ENCODE peak calls at places on chromosomes 16 and 17, in nine cellular contexts. One of them, this sample, is unnamed.

GRCh38 chr17:20896153-20896649 is 146.6 kb downstream of the USP22 start:
- DNase-seq in activated T-helper 9 cell treated with anti-CD3 and anti-CD28 coated beads, Interleukin-2, amount 50 U/mL, for 16 hours: no peak
- DNase-seq in AG09319: no peak
- DNase-seq in tibial artery: no peak
- DNase-seq in posterior vena cava: peak
- DNase-seq in caudate nucleus: no peak
- DNase-seq in T1000: no peak
- DNase-seq in left cardiac atrium: peak
- DNase-seq in mucosa of descending colon: peak
- DNase-seq in this sample: peak

GRCh38 chr17:74566132-74566753 is 1.1 kb downstream of the CD300H start:
- DNase-seq in activated T-helper 9 cell treated with anti-CD3 and anti-CD28 coated beads, Interleukin-2, amount 50 U/mL, for 16 hours: no peak
- DNase-seq in AG09319: no peak
- DNase-seq in tibial artery: no peak
- DNase-seq in posterior vena cava: no peak
- DNase-seq in caudate nucleus: peak
- DNase-seq in T1000: no peak
- DNase-seq in left cardiac atrium: peak
- DNase-seq in mucosa of descending colon: peak
- DNase-seq in this sample: peak

GRCh38 chr17:39027037-39027436 is 59.8 kb upstream of the FBXO47 start:
- DNase-seq in activated T-helper 9 cell treated with anti-CD3 and anti-CD28 coated beads, Interleukin-2, amount 50 U/mL, for 16 hours: no peak
- DNase-seq in AG09319: no peak
- DNase-seq in tibial artery: peak
- DNase-seq in posterior vena cava: peak
- DNase-seq in caudate nucleus: no peak
- DNase-seq in T1000: no peak
- DNase-seq in left cardiac atrium: peak
- DNase-seq in mucosa of descending colon: peak
- DNase-seq in this sample: peak

GRCh38 chr17:28763804-28764266 is 20.0 kb downstream of the TRAF4 start:
- DNase-seq in activated T-helper 9 cell treated with anti-CD3 and anti-CD28 coated beads, Interleukin-2, amount 50 U/mL, for 16 hours: peak
- DNase-seq in AG09319: no peak
- DNase-seq in tibial artery: peak
- DNase-seq in posterior vena cava: peak
- DNase-seq in caudate nucleus: peak
- DNase-seq in T1000: peak
- DNase-seq in left cardiac atrium: peak
- DNase-seq in mucosa of descending colon: no peak
- DNase-seq in this sample: no peak

GRCh38 chr16:81680444-81681263 is 98.4 kb upstream of the PLCG2 start:
- DNase-seq in activated T-helper 9 cell treated with anti-CD3 and anti-CD28 coated beads, Interleukin-2, amount 50 U/mL, for 16 hours: no peak
- DNase-seq in AG09319: no peak
- DNase-seq in tibial artery: no peak
- DNase-seq in posterior vena cava: no peak
- DNase-seq in caudate nucleus: no peak
- DNase-seq in T1000: no peak
- DNase-seq in left cardiac atrium: no peak
- DNase-seq in mucosa of descending colon: no peak
- DNase-seq in this sample: no peak

GRCh38 chr17:69084911-69085310 is 24.2 kb upstream of the ABCA9 start:
- DNase-seq in activated T-helper 9 cell treated with anti-CD3 and anti-CD28 coated beads, Interleukin-2, amount 50 U/mL, for 16 hours: no peak
- DNase-seq in AG09319: no peak
- DNase-seq in tibial artery: no peak
- DNase-seq in posterior vena cava: no peak
- DNase-seq in caudate nucleus: no peak
- DNase-seq in T1000: no peak
- DNase-seq in left cardiac atrium: no peak
- DNase-seq in mucosa of descending colon: no peak
- DNase-seq in this sample: no peak

GRCh38 chr16:70746040-70746707 is 54.8 kb downstream of the VAC14 start:
- DNase-seq in activated T-helper 9 cell treated with anti-CD3 and anti-CD28 coated beads, Interleukin-2, amount 50 U/mL, for 16 hours: no peak
- DNase-seq in AG09319: peak
- DNase-seq in tibial artery: peak
- DNase-seq in posterior vena cava: peak
- DNase-seq in caudate nucleus: no peak
- DNase-seq in T1000: peak
- DNase-seq in left cardiac atrium: peak
- DNase-seq in mucosa of descending colon: peak
- DNase-seq in this sample: peak

GRCh38 chr17:40306395-40306794 is 2.6 kb upstream of the RARA start:
- DNase-seq in activated T-helper 9 cell treated with anti-CD3 and anti-CD28 coated beads, Interleukin-2, amount 50 U/mL, for 16 hours: no peak
- DNase-seq in AG09319: no peak
- DNase-seq in tibial artery: no peak
- DNase-seq in posterior vena cava: no peak
- DNase-seq in caudate nucleus: no peak
- DNase-seq in T1000: no peak
- DNase-seq in left cardiac atrium: no peak
- DNase-seq in mucosa of descending colon: no peak
- DNase-seq in this sample: no peak

GRCh38 chr17:61285483-61286320 is 113.9 kb upstream of the TBX2 start:
- DNase-seq in activated T-helper 9 cell treated with anti-CD3 and anti-CD28 coated beads, Interleukin-2, amount 50 U/mL, for 16 hours: no peak
- DNase-seq in AG09319: no peak
- DNase-seq in tibial artery: no peak
- DNase-seq in posterior vena cava: no peak
- DNase-seq in caudate nucleus: no peak
- DNase-seq in T1000: peak
- DNase-seq in left cardiac atrium: peak
- DNase-seq in mucosa of descending colon: no peak
- DNase-seq in this sample: peak

GRCh38 chr17:50108556-50108955 is 13.4 kb downstream of the PDK2 start:
- DNase-seq in activated T-helper 9 cell treated with anti-CD3 and anti-CD28 coated beads, Interleukin-2, amount 50 U/mL, for 16 hours: no peak
- DNase-seq in AG09319: no peak
- DNase-seq in tibial artery: no peak
- DNase-seq in posterior vena cava: no peak
- DNase-seq in caudate nucleus: peak
- DNase-seq in T1000: no peak
- DNase-seq in left cardiac atrium: no peak
- DNase-seq in mucosa of descending colon: no peak
- DNase-seq in this sample: no peak

GRCh38 chr16:89009343-89010209 is 32.6 kb upstream of the CBFA2T3 start:
- DNase-seq in activated T-helper 9 cell treated with anti-CD3 and anti-CD28 coated beads, Interleukin-2, amount 50 U/mL, for 16 hours: no peak
- DNase-seq in AG09319: no peak
- DNase-seq in tibial artery: peak
- DNase-seq in posterior vena cava: peak
- DNase-seq in caudate nucleus: no peak
- DNase-seq in T1000: no peak
- DNase-seq in left cardiac atrium: peak
- DNase-seq in mucosa of descending colon: peak
- DNase-seq in this sample: no peak

GRCh38 chr16:85180047-85180878 is 68.0 kb upstream of the CIBAR2 start:
- DNase-seq in activated T-helper 9 cell treated with anti-CD3 and anti-CD28 coated beads, Interleukin-2, amount 50 U/mL, for 16 hours: no peak
- DNase-seq in AG09319: no peak
- DNase-seq in tibial artery: no peak
- DNase-seq in posterior vena cava: no peak
- DNase-seq in caudate nucleus: no peak
- DNase-seq in T1000: no peak
- DNase-seq in left cardiac atrium: no peak
- DNase-seq in mucosa of descending colon: no peak
- DNase-seq in this sample: no peak

GRCh38 chr17:15298176-15298575 is 33.0 kb upstream of the PMP22 start:
- DNase-seq in activated T-helper 9 cell treated with anti-CD3 and anti-CD28 coated beads, Interleukin-2, amount 50 U/mL, for 16 hours: no peak
- DNase-seq in AG09319: no peak
- DNase-seq in tibial artery: no peak
- DNase-seq in posterior vena cava: no peak
- DNase-seq in caudate nucleus: no peak
- DNase-seq in T1000: no peak
- DNase-seq in left cardiac atrium: no peak
- DNase-seq in mucosa of descending colon: no peak
- DNase-seq in this sample: no peak

GRCh38 chr16:11470676-11471415 is 115.9 kb downstream of the LITAF start:
- DNase-seq in activated T-helper 9 cell treated with anti-CD3 and anti-CD28 coated beads, Interleukin-2, amount 50 U/mL, for 16 hours: no peak
- DNase-seq in AG09319: no peak
- DNase-seq in tibial artery: peak
- DNase-seq in posterior vena cava: peak
- DNase-seq in caudate nucleus: no peak
- DNase-seq in T1000: no peak
- DNase-seq in left cardiac atrium: no peak
- DNase-seq in mucosa of descending colon: no peak
- DNase-seq in this sample: no peak

GRCh38 chr17:6712854-6713129 is 377 bp downstream of the SLC13A5 start:
- DNase-seq in activated T-helper 9 cell treated with anti-CD3 and anti-CD28 coated beads, Interleukin-2, amount 50 U/mL, for 16 hours: no peak
- DNase-seq in AG09319: no peak
- DNase-seq in tibial artery: no peak
- DNase-seq in posterior vena cava: peak
- DNase-seq in caudate nucleus: no peak
- DNase-seq in T1000: no peak
- DNase-seq in left cardiac atrium: no peak
- DNase-seq in mucosa of descending colon: no peak
- DNase-seq in this sample: no peak

GRCh38 chr17:55496094-55496881 is 15.0 kb downstream of the SMIM36 start:
- DNase-seq in activated T-helper 9 cell treated with anti-CD3 and anti-CD28 coated beads, Interleukin-2, amount 50 U/mL, for 16 hours: no peak
- DNase-seq in AG09319: no peak
- DNase-seq in tibial artery: no peak
- DNase-seq in posterior vena cava: no peak
- DNase-seq in caudate nucleus: no peak
- DNase-seq in T1000: no peak
- DNase-seq in left cardiac atrium: peak
- DNase-seq in mucosa of descending colon: peak
- DNase-seq in this sample: peak

GRCh38 chr17:31733326-31733725 is 125.7 kb downstream of the COPRS start:
- DNase-seq in activated T-helper 9 cell treated with anti-CD3 and anti-CD28 coated beads, Interleukin-2, amount 50 U/mL, for 16 hours: no peak
- DNase-seq in AG09319: no peak
- DNase-seq in tibial artery: no peak
- DNase-seq in posterior vena cava: no peak
- DNase-seq in caudate nucleus: no peak
- DNase-seq in T1000: no peak
- DNase-seq in left cardiac atrium: no peak
- DNase-seq in mucosa of descending colon: no peak
- DNase-seq in this sample: no peak

GRCh38 chr17:15279011-15279477 is 13.9 kb upstream of the PMP22 start:
- DNase-seq in activated T-helper 9 cell treated with anti-CD3 and anti-CD28 coated beads, Interleukin-2, amount 50 U/mL, for 16 hours: no peak
- DNase-seq in AG09319: no peak
- DNase-seq in tibial artery: no peak
- DNase-seq in posterior vena cava: no peak
- DNase-seq in caudate nucleus: no peak
- DNase-seq in T1000: peak
- DNase-seq in left cardiac atrium: no peak
- DNase-seq in mucosa of descending colon: no peak
- DNase-seq in this sample: no peak

GRCh38 chr16:5188318-5189025 is 90.9 kb upstream of the EEF2KMT start:
- DNase-seq in activated T-helper 9 cell treated with anti-CD3 and anti-CD28 coated beads, Interleukin-2, amount 50 U/mL, for 16 hours: no peak
- DNase-seq in AG09319: no peak
- DNase-seq in tibial artery: no peak
- DNase-seq in posterior vena cava: no peak
- DNase-seq in caudate nucleus: no peak
- DNase-seq in T1000: no peak
- DNase-seq in left cardiac atrium: no peak
- DNase-seq in mucosa of descending colon: no peak
- DNase-seq in this sample: no peak

GRCh38 chr17:42116705-42117396 is 4.3 kb downstream of the KAT2A start:
- DNase-seq in activated T-helper 9 cell treated with anti-CD3 and anti-CD28 coated beads, Interleukin-2, amount 50 U/mL, for 16 hours: peak
- DNase-seq in AG09319: peak
- DNase-seq in tibial artery: peak
- DNase-seq in posterior vena cava: peak
- DNase-seq in caudate nucleus: peak
- DNase-seq in T1000: peak
- DNase-seq in left cardiac atrium: peak
- DNase-seq in mucosa of descending colon: peak
- DNase-seq in this sample: peak

GRCh38 chr17:17142556-17142955 is 63.6 kb downstream of the PLD6 start:
- DNase-seq in activated T-helper 9 cell treated with anti-CD3 and anti-CD28 coated beads, Interleukin-2, amount 50 U/mL, for 16 hours: no peak
- DNase-seq in AG09319: no peak
- DNase-seq in tibial artery: no peak
- DNase-seq in posterior vena cava: no peak
- DNase-seq in caudate nucleus: no peak
- DNase-seq in T1000: no peak
- DNase-seq in left cardiac atrium: no peak
- DNase-seq in mucosa of descending colon: no peak
- DNase-seq in this sample: peak

GRCh38 chr16:88877564-88878289 is 11.3 kb upstream of the PABPN1L start:
- DNase-seq in activated T-helper 9 cell treated with anti-CD3 and anti-CD28 coated beads, Interleukin-2, amount 50 U/mL, for 16 hours: no peak
- DNase-seq in AG09319: no peak
- DNase-seq in tibial artery: no peak
- DNase-seq in posterior vena cava: no peak
- DNase-seq in caudate nucleus: no peak
- DNase-seq in T1000: no peak
- DNase-seq in left cardiac atrium: no peak
- DNase-seq in mucosa of descending colon: no peak
- DNase-seq in this sample: no peak

GRCh38 chr17:78882546-78883089 is 20.4 kb downstream of the CEP295NL start:
- DNase-seq in activated T-helper 9 cell treated with anti-CD3 and anti-CD28 coated beads, Interleukin-2, amount 50 U/mL, for 16 hours: no peak
- DNase-seq in AG09319: no peak
- DNase-seq in tibial artery: peak
- DNase-seq in posterior vena cava: no peak
- DNase-seq in caudate nucleus: no peak
- DNase-seq in T1000: no peak
- DNase-seq in left cardiac atrium: no peak
- DNase-seq in mucosa of descending colon: no peak
- DNase-seq in this sample: peak

GRCh38 chr16:88803264-88803987 is at the start of gene CDT1:
- DNase-seq in activated T-helper 9 cell treated with anti-CD3 and anti-CD28 coated beads, Interleukin-2, amount 50 U/mL, for 16 hours: peak
- DNase-seq in AG09319: peak
- DNase-seq in tibial artery: peak
- DNase-seq in posterior vena cava: peak
- DNase-seq in caudate nucleus: peak
- DNase-seq in T1000: peak
- DNase-seq in left cardiac atrium: peak
- DNase-seq in mucosa of descending colon: peak
- DNase-seq in this sample: peak

GRCh38 chr17:76700627-76701470 is 9.9 kb downstream of the MXRA7 start:
- DNase-seq in activated T-helper 9 cell treated with anti-CD3 and anti-CD28 coated beads, Interleukin-2, amount 50 U/mL, for 16 hours: no peak
- DNase-seq in AG09319: peak
- DNase-seq in tibial artery: peak
- DNase-seq in posterior vena cava: peak
- DNase-seq in caudate nucleus: no peak
- DNase-seq in T1000: no peak
- DNase-seq in left cardiac atrium: peak
- DNase-seq in mucosa of descending colon: no peak
- DNase-seq in this sample: peak

GRCh38 chr16:79269211-79269863 is 331.2 kb downstream of the MAF start:
- DNase-seq in activated T-helper 9 cell treated with anti-CD3 and anti-CD28 coated beads, Interleukin-2, amount 50 U/mL, for 16 hours: peak
- DNase-seq in AG09319: no peak
- DNase-seq in tibial artery: no peak
- DNase-seq in posterior vena cava: no peak
- DNase-seq in caudate nucleus: no peak
- DNase-seq in T1000: no peak
- DNase-seq in left cardiac atrium: no peak
- DNase-seq in mucosa of descending colon: no peak
- DNase-seq in this sample: no peak

GRCh38 chr17:3770471-3770870 is 30.5 kb downstream of the ITGAE start:
- DNase-seq in activated T-helper 9 cell treated with anti-CD3 and anti-CD28 coated beads, Interleukin-2, amount 50 U/mL, for 16 hours: no peak
- DNase-seq in AG09319: no peak
- DNase-seq in tibial artery: no peak
- DNase-seq in posterior vena cava: no peak
- DNase-seq in caudate nucleus: no peak
- DNase-seq in T1000: no peak
- DNase-seq in left cardiac atrium: no peak
- DNase-seq in mucosa of descending colon: peak
- DNase-seq in this sample: no peak

GRCh38 chr17:75318211-75318610 is 29.0 kb upstream of the SLC25A19 start:
- DNase-seq in activated T-helper 9 cell treated with anti-CD3 and anti-CD28 coated beads, Interleukin-2, amount 50 U/mL, for 16 hours: no peak
- DNase-seq in AG09319: no peak
- DNase-seq in tibial artery: no peak
- DNase-seq in posterior vena cava: no peak
- DNase-seq in caudate nucleus: no peak
- DNase-seq in T1000: no peak
- DNase-seq in left cardiac atrium: no peak
- DNase-seq in mucosa of descending colon: no peak
- DNase-seq in this sample: no peak

GRCh38 chr17:66930933-66931332 is 33.6 kb upstream of the CACNG4 start:
- DNase-seq in activated T-helper 9 cell treated with anti-CD3 and anti-CD28 coated beads, Interleukin-2, amount 50 U/mL, for 16 hours: no peak
- DNase-seq in AG09319: no peak
- DNase-seq in tibial artery: no peak
- DNase-seq in posterior vena cava: peak
- DNase-seq in caudate nucleus: peak
- DNase-seq in T1000: no peak
- DNase-seq in left cardiac atrium: no peak
- DNase-seq in mucosa of descending colon: no peak
- DNase-seq in this sample: no peak

GRCh38 chr16:19884611-19885455 is at the start of gene GPRC5B:
- DNase-seq in activated T-helper 9 cell treated with anti-CD3 and anti-CD28 coated beads, Interleukin-2, amount 50 U/mL, for 16 hours: peak
- DNase-seq in AG09319: no peak
- DNase-seq in tibial artery: no peak
- DNase-seq in posterior vena cava: no peak
- DNase-seq in caudate nucleus: peak
- DNase-seq in T1000: no peak
- DNase-seq in left cardiac atrium: peak
- DNase-seq in mucosa of descending colon: peak
- DNase-seq in this sample: peak

GRCh38 chr17:313911-314613 is 38.5 kb downstream of the RPH3AL start:
- DNase-seq in activated T-helper 9 cell treated with anti-CD3 and anti-CD28 coated beads, Interleukin-2, amount 50 U/mL, for 16 hours: no peak
- DNase-seq in AG09319: no peak
- DNase-seq in tibial artery: no peak
- DNase-seq in posterior vena cava: no peak
- DNase-seq in caudate nucleus: no peak
- DNase-seq in T1000: no peak
- DNase-seq in left cardiac atrium: no peak
- DNase-seq in mucosa of descending colon: no peak
- DNase-seq in this sample: no peak